ENCODE peak calls at places on chromosome 2, in four cellular contexts. R is H9, A is GM13977, H is BJ. P is an unnamed sample.

GRCh38 chr2:133252770-133253355 is 315.4 kb downstream of the NCKAP5 start:
- DNase-seq in R (no peak), A (no peak), H (no peak), P (no peak)

GRCh38 chr2:238127165-238128060 is 11.1 kb upstream of the KLHL30 start:
- DNase-seq in R (no peak), A (no peak), H (no peak), P (peak)

GRCh38 chr2:196442211-196442610 is 197.3 kb upstream of the CCDC150 start:
- DNase-seq in R (no peak), A (no peak), H (no peak), P (no peak)

GRCh38 chr2:240149943-240150784 is 9.7 kb upstream of the OTOS start:
- DNase-seq in R (peak), A (peak), H (no peak), P (peak)

GRCh38 chr2:235719146-235719942 is 225.5 kb downstream of the AGAP1 start:
- DNase-seq in R (no peak), A (no peak), H (no peak), P (no peak)

GRCh38 chr2:188364033-188364432 is 72.4 kb downstream of the GULP1 start:
- DNase-seq in R (no peak), A (no peak), H (no peak), P (no peak)

GRCh38 chr2:164213916-164214315 is 407.4 kb downstream of the GRB14 start:
- DNase-seq in R (no peak), A (no peak), H (no peak), P (no peak)

GRCh38 chr2:26299488-26300092 is 46.4 kb upstream of the SELENOI start:
- DNase-seq in R (no peak), A (peak), H (no peak), P (peak)

GRCh38 chr2:156399950-156400703 is 36.1 kb upstream of the GPD2 start:
- DNase-seq in R (peak), A (peak), H (no peak), P (peak)

GRCh38 chr2:217909156-217909820 is 93.5 kb downstream of the TNS1 start:
- DNase-seq in R (no peak), A (no peak), H (no peak), P (no peak)
- TF ChIP-seq CTCF in R (no peak), A (no peak), H (no peak), P (no peak)

GRCh38 chr2:3181416-3182010 is 196.1 kb downstream of the EIPR1 start:
- DNase-seq in R (no peak), A (no peak), H (no peak), P (no peak)

GRCh38 chr2:3180082-3180908 is 197.3 kb downstream of the EIPR1 start:
- DNase-seq in R (no peak), A (no peak), H (no peak), P (no peak)

GRCh38 chr2:3179626-3180025 is 198.0 kb downstream of the EIPR1 start:
- DNase-seq in R (no peak), A (no peak), H (no peak), P (no peak)

GRCh38 chr2:3178206-3179031 is 199.2 kb downstream of the EIPR1 start:
- DNase-seq in R (no peak), A (no peak), H (no peak), P (no peak)

GRCh38 chr2:3179208-3179607 is 198.4 kb downstream of the EIPR1 start:
- DNase-seq in R (peak), A (no peak), H (no peak), P (peak)
- TF ChIP-seq CTCF in R (peak), A (peak), H (peak), P (peak)

DNA sequence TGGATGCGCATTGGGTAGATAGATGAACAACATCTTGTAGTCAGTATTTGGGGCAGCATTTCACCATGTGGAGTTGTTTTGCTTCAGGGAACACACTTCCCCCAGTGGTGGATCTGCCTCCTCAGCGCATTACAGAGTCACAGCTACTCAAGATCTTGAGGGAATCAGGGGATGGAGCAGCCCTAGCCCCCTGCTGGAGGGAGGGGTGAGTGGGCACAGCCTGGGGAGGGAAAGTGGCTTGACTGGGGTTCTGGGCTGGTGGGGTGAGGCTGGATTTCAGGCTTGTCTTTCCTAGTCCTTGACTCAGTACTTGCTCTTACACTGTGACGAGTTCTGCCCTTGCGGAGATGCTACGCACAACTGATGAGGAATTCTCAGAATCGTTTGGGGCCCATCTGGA is 271.0 kb upstream of the HS6ST1 start:
- DNase-seq in R (peak), A (no peak), H (no peak), P (no peak)
- TF ChIP-seq CTCF in R (peak), A (no peak), H (no peak), P (no peak)

GRCh38 chr2:107337209-107337898 is 451.4 kb upstream of the ST6GAL2 start:
- DNase-seq in R (no peak), A (no peak), H (no peak), P (no peak)

GRCh38 chr2:107336536-107336935 is 450.6 kb upstream of the ST6GAL2 start:
- DNase-seq in R (no peak), A (no peak), H (no peak), P (no peak)

GRCh38 chr2:107338059-107338458 is 452.1 kb upstream of the ST6GAL2 start:
- DNase-seq in R (no peak), A (no peak), H (no peak), P (no peak)

GRCh38 chr2:107340955-107341354 is 455.0 kb upstream of the ST6GAL2 start:
- DNase-seq in R (no peak), A (no peak), H (no peak), P (no peak)

GRCh38 chr2:107338571-107338970 is 452.6 kb upstream of the ST6GAL2 start:
- DNase-seq in R (no peak), A (no peak), H (no peak), P (no peak)
- TF ChIP-seq CTCF in R (no peak), A (no peak), H (no peak), P (no peak)

GRCh38 chr2:186862869-186863709 is 14.1 kb upstream of the ZSWIM2 start:
- DNase-seq in R (no peak), A (peak), H (no peak), P (peak)
- TF ChIP-seq CTCF in R (peak), A (peak), H (peak), P (peak)

GRCh38 chr2:226795281-226796011 is 4.2 kb downstream of the IRS1 start:
- DNase-seq in R (no peak), A (no peak), H (no peak), P (no peak)
- TF ChIP-seq CTCF in R (no peak), A (no peak), H (peak), P (no peak)